ENCODE peak calls at places on chromosomes 6 and 20, in nine cellular contexts. K is AG04450; C is fibroblast of lung; D is MCF 10A; A is HCT116; R is effector memory CD4-positive, alpha-beta T cell; E is COR-L47; Q is NCI-H524 treated with DMSO at 0.1 percent for 48 hours; M is GM23248. Y is an unnamed sample.

GRCh38 chr6:127939442-127940066 is 38.7 kb upstream of the THEMIS start:
- DNase-seq in E (no peak), Q (no peak), R (no peak), K (no peak), C (peak), A (no peak), D (no peak), M (peak), Y (no peak)

GRCh38 chr6:118785601-118786000 is 108.4 kb upstream of the ASF1A start:
- DNase-seq in D (no peak), Q (no peak), C (no peak), M (no peak), K (no peak), A (no peak), R (no peak), E (no peak), Y (no peak)

GRCh38 chr6:75230484-75231325 is 12.9 kb downstream of the COX7A2 start:
- DNase-seq in K (no peak), D (peak), Q (no peak), A (peak), R (no peak), M (peak), E (peak), C (peak), Y (no peak)

GRCh38 chr6:121686611-121687023 is 251.2 kb downstream of the GJA1 start:
- DNase-seq in A (no peak), R (no peak), C (no peak), D (no peak), E (no peak), Q (no peak), K (no peak), M (peak), Y (no peak)

GRCh38 chr20:18443841-18444240 is 23.0 kb downstream of the DZANK1 start:
- DNase-seq in E (no peak), Q (peak), M (peak), R (no peak), K (no peak), A (no peak), D (peak), C (peak), Y (no peak)

GRCh38 chr6:15417811-15418210 is 171.9 kb downstream of the JARID2 start:
- DNase-seq in K (peak), R (no peak), A (no peak), E (no peak), M (peak), Q (no peak), D (peak), C (peak), Y (no peak)

GRCh38 chr6:138970856-138971425 is 17.1 kb downstream of the REPS1 start:
- DNase-seq in K (peak), M (peak), C (peak), E (no peak), A (peak), D (peak), Q (no peak), R (no peak), Y (peak)

GRCh38 chr20:22227301-22227700 is 357.1 kb downstream of the FOXA2 start:
- DNase-seq in A (no peak), M (peak), C (no peak), R (no peak), E (no peak), K (no peak), Q (no peak), D (no peak), Y (no peak)

GRCh38 chr6:9139762-9140161 is 704.4 kb upstream of the SLC35B3 start:
- DNase-seq in R (no peak), D (peak), A (no peak), E (peak), Q (no peak), M (peak), K (peak), C (peak), Y (no peak)

GRCh38 chr20:38132910-38133501 is 32.1 kb downstream of the TGM2 start:
- DNase-seq in A (no peak), K (no peak), M (no peak), Q (no peak), R (no peak), C (no peak), D (no peak), E (no peak), Y (no peak)

Y was measured in GM12865.